ENCODE peak calls at places on chromosomes 11 and 22, in five cellular contexts. T, A, R, H and X are unnamed samples.
A peak's percentile ranks its signal among the peaks of the same experiment; 100 is the strongest.

GRCh38 chr11:69044111-69045013 is 4.4 kb upstream of the TPCN2 start:
- DNase-seq in R (no peak), H (peak; percentile 53), A (peak; percentile 80), T (peak; percentile 84), X (peak; percentile 88)

GRCh38 chr11:17063171-17064002 is 14.1 kb downstream of the RPS13 start:
- DNase-seq in R (no peak), T (peak; percentile 59), H (peak; percentile 50), A (peak; percentile 68), X (peak; percentile 74)

GRCh38 chr11:1203505-1204271 is 19.2 kb upstream of the MUC5B start:
- DNase-seq in A (peak; percentile 17), T (peak; percentile 92), H (no peak), R (no peak), X (no peak)

GRCh38 chr22:42340695-42341383 is 70.4 kb upstream of the TCF20 start:
- DNase-seq in R (no peak), A (no peak), T (no peak), H (no peak), X (no peak)

GRCh38 chr11:134530826-134531225 is 118.8 kb upstream of the B3GAT1 start:
- DNase-seq in A (no peak), T (no peak), R (no peak), H (no peak), X (no peak)

GRCh38 chr11:17414317-17414737 is 25.9 kb upstream of the KCNJ11 start:
- DNase-seq in A (no peak), T (no peak), R (no peak), H (no peak), X (no peak)

GRCh38 chr11:85699957-85700741 is 14.2 kb upstream of the CCDC89 start:
- DNase-seq in A (no peak), T (no peak), H (no peak), R (no peak), X (no peak)

GRCh38 chr11:126993599-126993998 is 7.0 kb downstream of the KIRREL3 start:
- DNase-seq in R (no peak), T (no peak), A (no peak), H (no peak), X (peak; percentile 58)

GRCh38 chr11:69598147-69598546 is 42.8 kb upstream of the CCND1 start:
- DNase-seq in H (no peak), A (no peak), R (peak; percentile 64), T (peak; percentile 29), X (no peak)

GRCh38 chr22:44805663-44806062 is 53.3 kb downstream of the ARHGAP8 start:
- DNase-seq in R (no peak), T (no peak), H (no peak), A (no peak), X (no peak)

GRCh38 chr22:40922484-40923303 is 28.5 kb upstream of the RBX1 start:
- DNase-seq in T (no peak), H (peak; percentile 24), A (no peak), R (no peak), X (peak; percentile 43)

DNA sequence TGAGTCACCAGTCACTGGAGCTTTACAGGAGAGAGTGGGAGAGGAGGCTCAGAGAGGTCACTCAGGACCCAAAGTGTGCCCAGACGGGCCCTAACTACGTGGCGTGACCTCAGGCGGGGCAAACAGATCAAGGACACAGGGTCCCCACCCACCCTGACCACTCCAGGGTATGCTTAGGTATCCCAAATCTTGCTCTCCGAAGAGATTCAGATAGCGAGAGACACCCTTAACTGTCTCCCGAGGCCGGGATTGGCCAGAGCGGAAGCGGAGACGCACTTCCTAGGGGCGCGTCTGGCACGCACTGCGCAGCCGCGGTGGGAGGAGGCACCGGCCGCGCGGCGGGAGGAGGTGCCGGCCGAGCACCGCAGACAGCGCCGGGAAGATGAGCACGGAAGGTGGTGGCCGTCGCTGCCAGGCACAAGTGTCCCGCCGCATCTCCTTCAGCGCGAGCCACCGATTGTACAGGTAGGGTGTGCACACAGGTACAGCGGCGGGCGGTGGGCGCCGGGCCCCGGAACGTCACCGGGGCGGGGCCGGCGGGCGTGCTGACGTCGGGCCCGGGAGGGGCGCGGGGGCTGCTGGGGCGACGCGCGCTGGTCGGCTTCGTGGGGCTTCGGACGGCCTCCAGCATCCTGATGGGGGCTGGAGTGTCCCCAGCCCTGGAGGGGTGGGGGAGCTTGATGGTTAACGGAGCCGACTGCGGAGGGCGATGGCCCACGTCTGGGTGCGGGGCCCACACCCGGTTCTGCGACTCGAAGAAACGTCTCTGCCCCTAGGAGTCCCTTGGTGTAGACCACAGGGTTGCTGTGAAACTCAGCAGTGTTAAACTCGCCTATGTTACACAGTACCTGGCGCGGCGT is at the start of gene PTS:
- DNase-seq in A (peak; percentile 91), H (peak; percentile 78), R (no peak), T (peak; percentile 82), X (peak; percentile 85)
- TF ChIP-seq CTCF in A (no peak), H (no peak), R (no peak), T (no peak), X (no peak)

GRCh38 chr22:19880786-19881569 is 26.3 kb upstream of the GNB1L start:
- DNase-seq in T (peak; percentile 92), R (no peak), A (peak; percentile 18), H (peak; percentile 98), X (peak; percentile 98)
- H3K4me3 ChIP-seq in T (no peak overlapping the region), R (no peak overlapping the region), A (no peak overlapping the region), H (no peak overlapping the region), X (no peak overlapping the region)

GRCh38 chr11:125086633-125087296 is 23.7 kb downstream of the SLC37A2 start:
- DNase-seq in H (no peak), T (no peak), A (no peak), R (no peak), X (no peak)

GRCh38 chr11:125090816-125091215 is 20.6 kb downstream of the TMEM218 start:
- DNase-seq in H (no peak), T (no peak), R (no peak), A (no peak), X (no peak)

GRCh38 chr11:125091247-125091876 is 20.1 kb downstream of the TMEM218 start:
- DNase-seq in H (peak; percentile 51), A (no peak), T (peak; percentile 36), R (no peak), X (peak; percentile 62)

GRCh38 chr11:125088123-125088522 is 23.3 kb downstream of the TMEM218 start:
- DNase-seq in R (no peak), T (no peak), A (no peak), H (no peak), X (no peak)

GRCh38 chr11:125088576-125089455 is 22.6 kb downstream of the TMEM218 start:
- DNase-seq in T (no peak), H (no peak), A (no peak), R (no peak), X (no peak)
- TF ChIP-seq CTCF in T (no peak), H (no peak), A (no peak), R (no peak), X (no peak)

GRCh38 chr11:9672918-9673317 is 9.0 kb downstream of the SWAP70 start:
- DNase-seq in A (no peak), T (no peak), R (no peak), H (no peak), X (no peak)
- H3K4me3 ChIP-seq in A (no peak overlapping the region), T (no peak overlapping the region), R (no peak overlapping the region), H (no peak overlapping the region), X (no peak overlapping the region)

GRCh38 chr11:101323997-101324396 is 194.4 kb upstream of the PGR start:
- DNase-seq in H (no peak), A (peak; percentile 35), T (no peak), R (no peak), X (no peak)
- TF ChIP-seq CTCF in H (no peak), A (peak; percentile 45), T (no peak), R (no peak), X (no peak)